ENCODE peak calls at places on chromosomes 1 and 21, in nine cellular contexts. D, I, A, N, J, Y, F, H and U are unnamed samples. For H3K4me1, the result is how much of the 10 kb centered on the place peaks cover.

GRCh38 chr1:222071313-222071886 is 329.5 kb upstream of the DUSP10 start:
- DNase-seq in D (no peak), I (no peak), A (no peak), N (no peak), J (peak), Y (no peak), F (no peak), H (no peak), U (no peak)

GRCh38 chr1:41537788-41538351 is 53.4 kb upstream of the EDN2 start:
- DNase-seq in D (no peak), I (peak), A (peak), N (peak), J (peak), Y (no peak), F (peak), H (peak), U (peak)

GRCh38 chr1:11380500-11380899 is 98.5 kb upstream of the DISP3 start:
- DNase-seq in D (no peak), I (no peak), A (no peak), N (no peak), J (no peak), Y (no peak), F (no peak), H (no peak), U (no peak)

GRCh38 chr1:161195171-161195570 is 3.7 kb downstream of the ADAMTS4 start:
- DNase-seq in D (no peak), I (no peak), A (no peak), N (no peak), J (no peak), Y (no peak), F (no peak), H (no peak), U (peak)

GRCh38 chr1:7538033-7538432 is 233.1 kb upstream of the VAMP3 start:
- DNase-seq in D (no peak), I (no peak), A (no peak), N (no peak), J (no peak), Y (no peak), F (no peak), H (peak), U (peak)

GRCh38 chr1:119321661-119322419 is 46.7 kb upstream of the HAO2 start:
- DNase-seq in D (no peak), I (no peak), A (no peak), N (no peak), J (no peak), Y (no peak), F (no peak), H (no peak), U (no peak)

GRCh38 chr1:30060738-30061137 is 662.6 kb downstream of the MATN1 start:
- DNase-seq in D (no peak), I (no peak), A (no peak), N (no peak), J (no peak), Y (no peak), F (no peak), H (no peak), U (no peak)

GRCh38 chr1:173267453-173267945 is 60.4 kb upstream of the TNFSF4 start:
- DNase-seq in D (no peak), I (no peak), A (no peak), N (no peak), J (no peak), Y (no peak), F (no peak), H (peak), U (no peak)

GRCh38 chr21:42031816-42032215 is 21.7 kb upstream of the ZBTB21 start:
- DNase-seq in D (no peak), I (no peak), A (no peak), N (no peak), J (no peak), Y (peak), F (no peak), H (no peak), U (peak)

GRCh38 chr1:58573705-58574591 is 3.1 kb downstream of the TACSTD2 start:
- DNase-seq in D (no peak), I (no peak), A (no peak), N (no peak), J (no peak), Y (no peak), F (no peak), H (peak), U (no peak)

GRCh38 chr1:150528997-150529396 is 13.4 kb downstream of the FALEC start:
- DNase-seq in D (no peak), I (no peak), A (no peak), N (no peak), J (no peak), Y (no peak), F (no peak), H (no peak), U (no peak)

GRCh38 chr1:159010398-159010797 is 691 bp downstream of the IFI16 start:
- DNase-seq in D (no peak), I (no peak), A (no peak), N (no peak), J (no peak), Y (no peak), F (no peak), H (no peak), U (no peak)
- H3K4me3 ChIP-seq in D (peak), I (peak), A (peak), N (peak), J (no peak), Y (peak), F (peak), H (peak), U (peak)

GRCh38 chr1:93692451-93692861 is 10.8 kb upstream of the BCAR3 start:
- DNase-seq in D (no peak), I (no peak), A (no peak), N (no peak), J (no peak), Y (no peak), F (no peak), H (peak), U (no peak)

GRCh38 chr1:93690921-93691789 is 9.5 kb upstream of the BCAR3 start:
- DNase-seq in D (no peak), I (no peak), A (no peak), N (peak), J (no peak), Y (no peak), F (no peak), H (no peak), U (no peak)

GRCh38 chr1:93692001-93692400 is 10.4 kb upstream of the BCAR3 start:
- DNase-seq in D (no peak), I (no peak), A (no peak), N (peak), J (no peak), Y (no peak), F (no peak), H (no peak), U (no peak)

GRCh38 chr1:93689521-93690223 is 8.0 kb upstream of the BCAR3 start:
- DNase-seq in D (no peak), I (no peak), A (no peak), N (no peak), J (no peak), Y (no peak), F (no peak), H (no peak), U (no peak)

GRCh38 chr1:93690341-93690740 is 8.7 kb upstream of the BCAR3 start:
- DNase-seq in D (no peak), I (no peak), A (no peak), N (no peak), J (no peak), Y (no peak), F (no peak), H (no peak), U (no peak)
- H3K4me1 ChIP-seq in D (under half), I (under half), A (under half), N (under half), J (under half), Y (under half), F (under half), H (half or more), U (under half)

GRCh38 chr21:28644762-28645161 is 347.9 kb downstream of the LTN1 start:
- DNase-seq in D (no peak), I (no peak), A (no peak), N (no peak), J (no peak), Y (no peak), F (no peak), H (peak), U (no peak)
- TF ChIP-seq CTCF in D (no peak), I (no peak), A (no peak), N (no peak), J (no peak), Y (no peak), F (no peak), H (peak), U (no peak)

DNA sequence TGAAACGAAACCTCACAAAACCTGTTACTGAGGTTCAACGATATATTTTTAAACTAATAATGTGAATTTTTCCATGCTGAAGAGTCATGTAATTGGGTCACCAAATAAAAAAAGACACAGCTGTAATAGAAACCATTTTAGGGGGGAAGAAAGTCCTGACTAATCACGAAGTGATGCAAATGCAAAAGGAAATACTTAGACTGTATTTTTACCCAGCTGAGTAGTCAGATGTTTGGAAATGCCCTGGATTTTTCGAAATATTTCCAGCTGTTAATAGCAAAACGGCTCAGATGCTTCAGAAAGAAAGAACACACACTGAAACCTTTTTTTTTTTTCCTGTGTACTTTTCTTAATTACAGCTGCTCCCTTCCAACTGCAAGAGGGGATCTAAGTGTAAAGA is 210.3 kb downstream of the SETD4 start:
- DNase-seq in D (no peak), I (no peak), A (no peak), N (no peak), J (no peak), Y (no peak), F (no peak), H (no peak), U (no peak)
- H3K4me3 ChIP-seq in D (no peak), I (no peak), A (no peak), N (no peak), J (no peak), Y (no peak), F (no peak), H (no peak), U (no peak)

DNA sequence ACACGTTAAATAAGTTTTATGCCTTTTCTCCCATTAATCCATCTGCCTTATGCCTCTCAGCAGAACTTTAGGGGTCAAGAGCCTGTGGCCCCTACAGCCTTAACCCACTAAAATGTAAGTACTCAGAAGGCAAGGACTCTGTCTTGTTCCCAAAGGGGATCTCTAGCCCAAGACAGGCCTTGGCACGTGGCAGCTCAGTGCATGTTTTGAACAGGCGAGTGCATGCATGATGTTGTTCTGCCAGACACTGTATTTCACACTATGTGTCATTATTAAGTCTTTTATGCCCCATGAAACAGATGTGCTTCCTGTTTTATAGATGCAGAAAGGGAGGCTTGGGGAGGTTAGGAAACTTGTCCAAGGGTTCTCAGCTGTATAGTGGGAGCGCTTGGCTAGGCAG is 102.8 kb downstream of the ETS2 start:
- DNase-seq in D (no peak), I (no peak), A (no peak), N (no peak), J (no peak), Y (no peak), F (no peak), H (no peak), U (no peak)
- H3K4me1 ChIP-seq in D (under half), I (half or more), A (under half), N (under half), J (under half), Y (under half), F (under half), H (half or more), U (under half)

DNA sequence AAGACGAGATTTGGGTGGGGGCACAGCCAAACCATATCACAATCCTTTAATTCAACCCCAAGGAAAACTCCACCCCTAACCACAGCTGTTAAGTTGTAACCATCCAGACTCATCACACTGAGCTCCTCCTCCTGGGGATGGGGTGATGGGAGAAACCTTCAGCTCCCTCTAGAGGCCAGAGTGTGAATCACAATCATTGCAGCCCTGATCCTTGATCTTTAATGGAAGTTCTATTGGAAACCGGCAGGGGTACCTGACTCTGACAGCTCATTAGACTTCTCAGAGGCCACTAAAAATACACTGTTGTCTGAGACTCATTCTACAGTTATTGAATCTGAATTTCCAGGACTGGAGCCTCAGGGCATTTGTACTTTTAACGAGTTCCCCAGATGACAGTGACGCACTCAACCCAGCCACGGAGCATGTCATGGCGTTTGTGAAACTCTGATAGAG is 127.2 kb downstream of the IGSF21 start:
- DNase-seq in D (no peak), I (no peak), A (no peak), N (no peak), J (peak), Y (peak), F (no peak), H (peak), U (no peak)
- TF ChIP-seq CTCF in D (peak), I (peak), A (peak), N (peak), J (peak), Y (peak), F (peak), H (peak), U (peak)

GRCh38 chr1:220878223-220879081 is 791 bp upstream of the HLX start:
- DNase-seq in D (no peak), I (peak), A (no peak), N (peak), J (no peak), Y (no peak), F (no peak), H (no peak), U (peak)
- H3K4me3 ChIP-seq in D (peak), I (peak), A (peak), N (peak), J (peak), Y (peak), F (peak), H (peak), U (peak)